ENCODE peak calls at places on chromosomes 5 and 9, in six cellular contexts. R is brain microvascular endothelial cell, V is uterus, G is kidney epithelial cell, T is cardiac muscle cell, S is mucosa of descending colon. P is an unnamed sample.

GRCh38 chr5:8784692-8785091 is 761.2 kb downstream of the SEMA5A start:
- DNase-seq in S (no peak), V (no peak), T (no peak), R (no peak), G (no peak), P (no peak)

GRCh38 chr9:134186471-134187109 is 22.2 kb upstream of the RNU6ATAC start:
- DNase-seq in S (no peak), R (no peak), V (no peak), G (no peak), T (no peak), P (no peak)

GRCh38 chr5:76999451-76999850 is 30.8 kb upstream of the AGGF1 start:
- DNase-seq in G (peak; percentile 9), S (no peak), R (peak; percentile 87), V (no peak), T (peak; percentile 77), P (peak; percentile 56)

GRCh38 chr9:130845901-130846381 is 10.9 kb downstream of the ABL1 start:
- DNase-seq in S (no peak), G (no peak), T (peak; percentile 91), V (no peak), R (peak; percentile 95), P (peak; percentile 84)

GRCh38 chr5:149418910-149419531 is 39.9 kb upstream of the IL17B start:
- DNase-seq in G (no peak), R (no peak), T (no peak), S (no peak), V (no peak), P (no peak)

GRCh38 chr5:113038714-113039113 is 62.1 kb downstream of the DCP2 start:
- DNase-seq in T (peak; percentile 42), G (no peak), S (no peak), R (no peak), V (no peak), P (peak; percentile 50)

GRCh38 chr5:136087961-136088871 is 44.4 kb upstream of the SMAD5 start:
- DNase-seq in R (peak; percentile 45), V (peak; percentile 81), T (peak; percentile 90), S (peak; percentile 89), G (no peak), P (no peak)

GRCh38 chr9:70981312-70981711 is 140.1 kb downstream of the TRPM3 start:
- DNase-seq in G (no peak), T (no peak), R (no peak), V (no peak), S (no peak), P (no peak)

GRCh38 chr5:172187118-172188032 is 649 bp downstream of the STK10 start:
- DNase-seq in T (peak; percentile 71), R (peak; percentile 68), S (peak; percentile 87), V (peak; percentile 45), G (no peak), P (peak; percentile 92)

GRCh38 chr9:69771775-69772418 is 12.1 kb upstream of the PTAR1 start:
- DNase-seq in T (peak; percentile 75), R (peak; percentile 54), G (no peak), V (no peak), S (no peak), P (peak; percentile 88)

GRCh38 chr9:116687762-116688160 is 656 bp downstream of the TRIM32 start:
- DNase-seq in R (no peak), T (peak; percentile 19), G (no peak), V (no peak), S (no peak), P (no peak)

GRCh38 chr5:126139773-126140172 is 283.4 kb upstream of the GRAMD2B start:
- DNase-seq in S (no peak), G (peak; percentile 28), T (peak; percentile 14), V (no peak), R (peak; percentile 22), P (peak; percentile 72)

GRCh38 chr5:149325166-149325735 is 20.0 kb upstream of the GRPEL2 start:
- DNase-seq in G (no peak), T (peak; percentile 63), S (no peak), R (no peak), V (no peak), P (peak; percentile 45)

GRCh38 chr5:148913985-148914421 is 87.6 kb downstream of the ADRB2 start:
- DNase-seq in G (peak; percentile 70), V (no peak), S (no peak), R (peak; percentile 57), T (peak; percentile 58), P (peak; percentile 70)

GRCh38 chr9:80197661-80198060 is 625.9 kb downstream of the TLE4 start:
- DNase-seq in T (no peak), V (no peak), R (no peak), G (no peak), S (no peak), P (peak; percentile 33)

GRCh38 chr9:91395553-91396470 is 27.8 kb downstream of the NFIL3 start:
- DNase-seq in G (peak; percentile 35), R (peak; percentile 59), S (no peak), V (no peak), T (peak; percentile 89), P (peak; percentile 70)

GRCh38 chr9:99826579-99826978 is 4.9 kb downstream of the NR4A3 start:
- DNase-seq in R (no peak), T (no peak), G (no peak), S (no peak), V (no peak), P (no peak)

GRCh38 chr5:172788771-172789686 is 18.0 kb upstream of the DUSP1 start:
- DNase-seq in T (no peak), R (no peak), V (no peak), S (peak; percentile 84), G (no peak), P (peak; percentile 25)

GRCh38 chr9:717722-718121 is 123.8 kb upstream of the DMRT1 start:
- DNase-seq in R (no peak), S (no peak), V (no peak), T (no peak), G (no peak), P (no peak)

GRCh38 chr9:137275203-137275936 is 2.2 kb upstream of the TOR4A start:
- DNase-seq in G (no peak), T (no peak), V (no peak), S (no peak), R (no peak), P (no peak)

GRCh38 chr9:20442461-20443319 is 179.6 kb downstream of the MLLT3 start:
- DNase-seq in G (no peak), T (no peak), V (no peak), S (no peak), R (no peak), P (no peak)

GRCh38 chr9:20437466-20437865 is 184.8 kb downstream of the MLLT3 start:
- DNase-seq in T (peak; percentile 32), V (no peak), G (no peak), S (no peak), R (peak; percentile 69), P (peak; percentile 6)

GRCh38 chr9:20436475-20437195 is 185.7 kb downstream of the MLLT3 start:
- DNase-seq in R (no peak), T (no peak), S (no peak), V (no peak), G (no peak), P (no peak)

GRCh38 chr9:20441704-20442423 is 180.4 kb downstream of the MLLT3 start:
- DNase-seq in V (no peak), R (no peak), G (no peak), S (no peak), T (no peak), P (no peak)

DNA sequence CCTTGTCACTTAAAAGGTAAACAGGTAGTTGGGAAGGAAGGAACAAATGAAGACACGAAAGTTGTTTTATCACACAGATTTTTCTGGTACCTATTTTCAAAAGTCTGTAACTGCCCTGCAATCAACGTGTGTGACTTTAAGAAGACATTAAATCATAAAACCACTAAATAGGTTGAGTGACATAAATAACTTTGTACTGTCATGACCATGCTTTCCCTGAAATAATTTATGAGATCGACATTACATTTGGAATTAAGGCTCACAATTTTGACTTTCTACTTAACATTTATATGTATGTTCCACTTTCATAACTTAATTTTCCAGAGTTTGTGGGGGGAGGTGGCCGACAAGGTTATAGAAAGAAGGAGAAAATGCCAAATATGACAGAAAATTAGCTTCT is 181.1 kb downstream of the MLLT3 start:
- DNase-seq in V (no peak), G (no peak), R (no peak), T (no peak), S (no peak), P (no peak)
- H3K4me3 ChIP-seq in V (no peak overlapping the region), G (no peak overlapping the region), R (no peak overlapping the region), T (no peak overlapping the region), S (no peak overlapping the region), P (no peak overlapping the region)

GRCh38 chr5:131022811-131023210 is 142.2 kb downstream of the HINT1 start:
- DNase-seq in S (no peak), R (no peak), V (no peak), G (no peak), T (no peak), P (no peak)

DNA sequence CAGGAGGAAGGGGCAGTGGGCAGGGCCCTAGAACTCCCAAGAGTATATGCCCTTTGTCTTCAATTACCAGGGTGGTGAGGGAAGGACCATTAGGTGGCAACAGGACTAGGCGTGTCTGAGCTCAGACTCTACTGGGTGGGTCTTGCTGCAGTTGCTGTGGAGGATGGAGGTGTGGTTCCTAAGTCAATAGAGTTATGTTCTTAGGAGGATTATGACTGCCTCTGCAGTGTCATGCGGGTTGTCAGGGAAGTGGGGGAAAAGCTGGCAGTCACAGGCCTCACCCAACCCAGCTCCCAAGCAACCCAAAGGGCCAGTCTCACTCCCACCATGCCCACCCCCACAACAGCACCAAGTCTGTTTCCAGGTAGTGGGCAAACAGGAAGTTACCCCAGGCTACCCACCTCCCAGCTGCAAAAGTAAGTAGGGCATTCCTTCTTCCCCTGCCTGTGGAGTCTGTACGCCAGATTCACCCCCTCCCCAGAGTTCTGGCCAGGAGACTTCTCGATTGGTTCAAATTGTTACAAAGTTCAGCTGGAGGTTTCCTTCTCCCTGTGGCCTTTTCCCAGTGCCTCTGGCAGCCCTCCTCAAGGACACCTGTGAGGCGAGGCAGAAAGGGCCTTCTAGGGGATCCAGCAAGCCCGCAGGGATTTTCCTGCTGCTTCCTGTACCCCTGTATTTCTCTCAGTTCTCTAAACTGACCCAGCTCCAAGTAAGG is 145.3 kb downstream of the HINT1 start:
- DNase-seq in V (no peak), S (peak; percentile 67), G (no peak), T (no peak), R (no peak), P (no peak)
- TF ChIP-seq CTCF in V (no peak), S (no peak), G (no peak), T (no peak), R (no peak), P (no peak)

GRCh38 chr9:23590601-23591000 is 235.4 kb downstream of the ELAVL2 start:
- DNase-seq in V (no peak), S (no peak), R (no peak), G (no peak), T (no peak), P (no peak)
- H3K4me3 ChIP-seq in V (no peak overlapping the region), S (no peak overlapping the region), R (no peak overlapping the region), G (no peak overlapping the region), T (no peak overlapping the region), P (no peak overlapping the region)

DNA sequence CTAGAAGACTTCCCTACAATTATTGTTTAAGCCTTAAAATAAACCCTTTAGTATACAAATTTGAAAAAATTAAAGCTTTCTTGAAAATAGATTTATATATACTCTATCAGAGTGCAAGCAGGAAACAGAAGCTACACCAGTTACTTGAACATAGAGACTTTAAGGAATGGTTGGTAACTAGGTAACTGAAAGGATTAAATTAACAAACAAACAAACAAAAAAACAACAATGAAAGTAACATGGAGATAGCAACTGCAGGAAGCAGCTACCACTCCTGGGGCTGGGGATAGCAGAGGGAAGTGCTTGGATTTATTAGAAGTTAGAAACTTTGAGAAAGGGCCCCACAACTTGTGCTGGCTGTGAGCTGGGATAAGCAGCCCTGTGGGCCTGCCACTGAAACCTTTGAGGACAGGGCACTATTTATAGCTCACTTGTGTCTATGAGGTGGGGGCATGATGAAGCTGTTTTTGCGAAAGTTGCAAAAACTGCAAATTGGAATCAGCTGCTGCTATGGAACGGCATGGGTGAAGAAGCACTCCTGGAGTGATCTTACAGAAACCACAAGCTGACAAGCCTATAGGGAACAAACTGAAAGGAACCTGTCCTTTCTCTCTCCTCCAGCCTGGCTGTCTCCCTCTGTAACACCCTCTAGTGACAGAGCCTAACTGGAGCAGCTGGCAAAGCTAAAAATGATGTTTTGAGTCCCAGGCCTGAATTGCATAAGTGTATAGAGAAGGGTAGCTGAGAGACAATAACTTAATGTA is 91.3 kb upstream of the RANBP6 start:
- DNase-seq in V (no peak), S (no peak), T (peak; percentile 69), R (peak; percentile 12), G (no peak), P (peak; percentile 36)
- TF ChIP-seq CTCF in V (no peak), S (no peak), T (peak; percentile 62), R (peak; percentile 54), G (peak; percentile 51), P (peak; percentile 47)

P was measured in foreskin fibroblast.